ENCODE peak calls at places on chromosomes 2 and 18, in six cellular contexts. Q is astrocyte; O is dorsolateral prefrontal cortex; X is CD4-positive, alpha-beta T cell; R is psoas muscle; P is PC-9. I is an unnamed sample.

GRCh38 chr2:85888020-85888744 is 608 bp downstream of the ST3GAL5 start:
- DNase-seq in R (peak), P (no peak), O (peak), X (peak), Q (no peak), I (no peak)

GRCh38 chr2:72034353-72035095 is 113.1 kb downstream of the CYP26B1 start:
- DNase-seq in R (no peak), O (no peak), Q (no peak), X (peak), P (no peak), I (no peak)

GRCh38 chr2:121293450-121294325 is 8.7 kb upstream of the TFCP2L1 start:
- DNase-seq in X (no peak), O (no peak), R (no peak), Q (no peak), P (peak), I (no peak)

GRCh38 chr2:37357053-37357452 is 12.6 kb downstream of the QPCT start:
- DNase-seq in R (no peak), Q (no peak), X (no peak), P (no peak), O (no peak), I (no peak)

GRCh38 chr2:63049291-63050185 is 1.1 kb upstream of the OTX1 start:
- DNase-seq in R (no peak), O (no peak), X (no peak), P (peak), Q (peak), I (no peak)

GRCh38 chr2:11111811-11112425 is 43.3 kb upstream of the SLC66A3 start:
- DNase-seq in R (no peak), X (no peak), O (no peak), Q (no peak), P (no peak), I (no peak)

GRCh38 chr2:206481056-206481455 is 37.7 kb downstream of the ADAM23 start:
- DNase-seq in X (no peak), O (no peak), Q (no peak), R (no peak), P (no peak), I (no peak)

GRCh38 chr2:98128556-98129109 is 41.7 kb downstream of the VWA3B start:
- DNase-seq in O (no peak), R (no peak), Q (no peak), P (no peak), X (no peak), I (no peak)

GRCh38 chr2:86622409-86622877 is 1.2 kb downstream of the RNF103 start:
- DNase-seq in X (peak), Q (no peak), R (peak), O (no peak), P (no peak), I (no peak)

GRCh38 chr18:50044402-50044801 is 150.5 kb downstream of the MYO5B start:
- DNase-seq in X (no peak), P (no peak), R (no peak), Q (no peak), O (no peak), I (no peak)

GRCh38 chr2:240900141-240900860 is 4.3 kb upstream of the MAB21L4 start:
- DNase-seq in Q (no peak), P (no peak), O (no peak), X (no peak), R (peak), I (no peak)

GRCh38 chr18:39746201-39746600 is 2180.6 kb upstream of the CELF4 start:
- DNase-seq in O (no peak), P (no peak), X (no peak), R (no peak), Q (no peak), I (no peak)

GRCh38 chr2:240821429-240821778 is 1.4 kb upstream of the KIF1A start:
- DNase-seq in R (no peak), X (no peak), P (no peak), Q (no peak), O (no peak), I (no peak)

GRCh38 chr18:61669320-61669719 is 223.5 kb downstream of the RNF152 start:
- DNase-seq in R (no peak), X (no peak), Q (peak), O (no peak), P (no peak), I (no peak)

GRCh38 chr18:75638597-75639467 is 211.3 kb upstream of the SMIM21 start:
- DNase-seq in P (no peak), O (peak), R (no peak), X (no peak), Q (peak), I (no peak)

GRCh38 chr2:119820275-119820674 is 60.6 kb downstream of the PTPN4 start:
- DNase-seq in R (no peak), O (no peak), X (no peak), Q (peak), P (no peak), I (no peak)

GRCh38 chr2:120791243-120791960 is 55.7 kb downstream of the GLI2 start:
- DNase-seq in X (no peak), P (no peak), O (no peak), Q (no peak), R (no peak), I (no peak)

GRCh38 chr18:56076735-56077134 is 488.7 kb upstream of the TCF4 start:
- DNase-seq in P (no peak), X (no peak), Q (no peak), R (no peak), O (no peak), I (no peak)

GRCh38 chr2:206982360-206982759 is 43.0 kb downstream of the CPO start:
- DNase-seq in Q (no peak), R (no peak), O (no peak), X (no peak), P (no peak), I (no peak)

GRCh38 chr18:55967019-55967418 is 379.0 kb upstream of the TCF4 start:
- DNase-seq in X (no peak), Q (no peak), R (no peak), O (no peak), P (no peak), I (no peak)

GRCh38 chr2:62149708-62150107 is 46.2 kb upstream of the B3GNT2 start:
- DNase-seq in P (peak), X (no peak), Q (peak), R (no peak), O (no peak), I (peak)

GRCh38 chr2:9704600-9704999 is 73.8 kb upstream of the YWHAQ start:
- DNase-seq in O (no peak), Q (no peak), X (no peak), P (no peak), R (no peak), I (no peak)

GRCh38 chr2:209097168-209097567 is 326.7 kb upstream of the MAP2 start:
- DNase-seq in X (no peak), O (no peak), R (no peak), Q (no peak), P (no peak), I (no peak)

GRCh38 chr2:8882094-8882493 is 44.7 kb upstream of the KIDINS220 start:
- DNase-seq in O (peak), R (no peak), Q (no peak), P (no peak), X (no peak), I (no peak)

GRCh38 chr18:23529597-23529996 is 26.3 kb downstream of the RMC1 start:
- DNase-seq in R (no peak), Q (peak), O (no peak), X (no peak), P (peak), I (peak)

GRCh38 chr18:58132595-58133191 is 88.7 kb downstream of the NEDD4L start:
- DNase-seq in X (no peak), O (no peak), R (no peak), Q (no peak), P (no peak), I (no peak)

GRCh38 chr2:45612265-45612664 is 1.2 kb upstream of the SRBD1 start:
- DNase-seq in O (no peak), X (no peak), Q (no peak), R (no peak), P (peak), I (no peak)

GRCh38 chr2:88233216-88233615 is 63.1 kb downstream of the THNSL2 start:
- DNase-seq in P (no peak), X (no peak), R (no peak), O (no peak), Q (no peak), I (no peak)

GRCh38 chr2:19369341-19369955 is 11.0 kb upstream of the OSR1 start:
- DNase-seq in P (no peak), X (no peak), Q (no peak), O (no peak), R (no peak), I (no peak)

GRCh38 chr2:86020984-86021383 is 84.7 kb downstream of the POLR1A start:
- DNase-seq in Q (peak), P (no peak), X (no peak), R (peak), O (peak), I (no peak)

GRCh38 chr18:38493991-38494559 is 928.5 kb upstream of the CELF4 start:
- DNase-seq in Q (no peak), X (no peak), P (no peak), R (no peak), O (no peak), I (no peak)

GRCh38 chr18:6406075-6406909 is 8.4 kb downstream of the L3MBTL4 start:
- DNase-seq in O (no peak), Q (no peak), X (no peak), P (no peak), R (no peak), I (no peak)

GRCh38 chr18:2687390-2688001 is 32.0 kb downstream of the SMCHD1 start:
- DNase-seq in R (no peak), X (no peak), Q (no peak), O (no peak), P (no peak), I (no peak)

GRCh38 chr18:7684966-7685365 is 117.8 kb downstream of the PTPRM start:
- DNase-seq in O (no peak), Q (no peak), X (no peak), P (no peak), R (no peak), I (peak)

GRCh38 chr18:7681261-7681660 is 114.1 kb downstream of the PTPRM start:
- DNase-seq in P (no peak), R (no peak), O (no peak), Q (no peak), X (no peak), I (no peak)

GRCh38 chr18:7683753-7684152 is 116.6 kb downstream of the PTPRM start:
- DNase-seq in X (no peak), R (no peak), O (no peak), Q (no peak), P (no peak), I (no peak)

GRCh38 chr18:7682334-7682733 is 115.2 kb downstream of the PTPRM start:
- DNase-seq in Q (no peak), O (no peak), X (no peak), R (no peak), P (no peak), I (no peak)

GRCh38 chr18:7684357-7684756 is 117.2 kb downstream of the PTPRM start:
- DNase-seq in Q (no peak), O (no peak), R (no peak), X (no peak), P (no peak), I (no peak)
- H3K27ac ChIP-seq in Q (no peak), O (no peak), R (no peak), X (no peak), P (no peak), I (peak)

GRCh38 chr2:219420687-219421086 is 2.5 kb downstream of the DES start:
- DNase-seq in P (no peak), O (no peak), R (no peak), Q (no peak), X (no peak), I (no peak)
- H3K27ac ChIP-seq in P (no peak), O (no peak), R (peak), Q (no peak), X (no peak), I (no peak)

DNA sequence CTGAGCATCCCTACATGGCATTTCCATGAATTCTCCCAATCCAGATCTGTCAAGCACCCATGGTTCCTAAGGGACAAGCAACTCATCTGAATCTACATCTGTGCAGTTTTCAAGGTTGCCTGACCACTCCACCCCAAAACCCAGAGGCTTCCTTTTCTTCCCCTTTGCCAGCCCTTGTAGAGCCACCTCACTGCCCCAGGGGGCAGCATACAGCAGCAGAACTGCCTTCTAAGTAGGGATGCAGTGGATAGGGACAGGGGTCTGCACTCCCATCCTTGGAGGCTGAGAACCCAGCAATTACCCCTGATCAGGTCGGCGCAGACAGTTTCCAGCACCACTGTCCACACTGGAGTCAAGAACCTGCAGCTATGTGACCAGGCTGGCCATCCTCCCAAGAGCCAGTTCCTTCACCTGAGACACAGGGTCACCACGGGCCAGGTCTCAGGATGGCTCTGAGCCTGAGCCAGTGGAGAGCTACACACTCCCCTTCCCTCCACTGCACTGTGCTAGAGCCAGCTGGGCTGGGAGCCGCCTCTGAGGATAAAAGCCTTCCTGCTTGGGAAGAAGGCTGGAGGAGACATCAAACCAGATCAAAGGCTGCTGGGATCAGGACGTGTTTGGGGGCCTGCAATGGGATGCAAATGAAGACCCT is 283.1 kb downstream of the CELF4 start:
- DNase-seq in R (no peak), X (no peak), Q (no peak), P (no peak), O (no peak), I (no peak)
- H3K27ac ChIP-seq in R (no peak), X (no peak), Q (no peak), P (no peak), O (no peak), I (no peak)

GRCh38 chr2:197292614-197293013 is 18.0 kb downstream of the ANKRD44 start:
- DNase-seq in P (no peak), O (no peak), Q (no peak), R (no peak), X (no peak), I (no peak)
- H3K27ac ChIP-seq in P (no peak), O (peak), Q (no peak), R (no peak), X (peak), I (no peak)

GRCh38 chr2:226771067-226771466 is 28.6 kb downstream of the IRS1 start:
- DNase-seq in X (no peak), P (no peak), R (peak), Q (no peak), O (no peak), I (no peak)

GRCh38 chr2:226776104-226776503 is 23.5 kb downstream of the IRS1 start:
- DNase-seq in Q (no peak), R (no peak), X (no peak), P (no peak), O (no peak), I (no peak)

GRCh38 chr2:226775032-226775509 is 24.5 kb downstream of the IRS1 start:
- DNase-seq in Q (no peak), P (no peak), O (no peak), R (no peak), X (no peak), I (no peak)

GRCh38 chr2:226773291-226773690 is 26.3 kb downstream of the IRS1 start:
- DNase-seq in R (no peak), X (no peak), O (no peak), P (no peak), Q (no peak), I (no peak)

GRCh38 chr2:226772389-226773179 is 27.0 kb downstream of the IRS1 start:
- DNase-seq in Q (peak), O (no peak), P (no peak), R (no peak), X (no peak), I (no peak)
- H3K27ac ChIP-seq in Q (peak), O (no peak), P (peak), R (peak), X (no peak), I (peak)

DNA sequence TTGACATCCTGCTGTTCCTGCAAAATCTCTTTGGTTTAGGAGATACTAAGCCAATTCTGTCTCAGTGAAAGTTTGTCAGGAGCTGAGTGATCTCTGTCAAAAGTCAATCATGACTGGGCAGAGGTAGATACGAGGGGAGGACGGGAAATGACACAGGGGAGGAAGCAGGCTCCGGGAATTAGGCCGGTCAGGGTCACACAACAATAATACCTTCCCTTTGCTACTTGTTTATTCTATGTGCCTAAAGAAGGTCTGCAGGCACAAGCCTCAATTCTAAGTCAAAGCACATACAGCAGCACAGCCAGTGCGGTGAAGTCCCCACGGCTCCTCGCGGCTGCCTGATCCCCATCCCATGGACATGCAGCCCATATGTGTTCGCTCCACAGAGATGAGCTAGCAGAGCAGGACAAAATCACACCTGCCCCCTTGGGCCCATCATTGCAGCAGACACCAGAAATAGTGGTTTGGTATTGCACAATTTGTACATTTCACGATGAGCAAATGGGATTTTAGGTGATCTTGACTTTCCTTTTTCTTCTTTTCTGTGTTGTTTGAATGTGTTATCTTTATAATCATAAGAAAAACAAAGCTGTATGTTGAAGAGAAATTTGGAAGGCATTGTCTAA is 141.4 kb downstream of the VAPA start:
- DNase-seq in X (no peak), R (no peak), O (no peak), Q (no peak), P (no peak), I (no peak)
- H3K27ac ChIP-seq in X (no peak), R (no peak), O (peak), Q (no peak), P (no peak), I (no peak)

GRCh38 chr2:130336150-130336876 is 6.4 kb upstream of the IMP4 start:
- DNase-seq in X (no peak), R (no peak), Q (no peak), P (no peak), O (no peak), I (no peak)

GRCh38 chr2:130338793-130339345 is 3.8 kb upstream of the IMP4 start:
- DNase-seq in O (no peak), R (no peak), P (no peak), X (no peak), Q (no peak), I (no peak)

GRCh38 chr2:130335226-130335625 is 7.5 kb upstream of the IMP4 start:
- DNase-seq in Q (no peak), O (no peak), P (no peak), R (no peak), X (no peak), I (no peak)

GRCh38 chr2:130337735-130338325 is 4.9 kb upstream of the IMP4 start:
- DNase-seq in P (no peak), Q (peak), O (no peak), R (no peak), X (no peak), I (no peak)

GRCh38 chr2:130336877-130337734 is 5.6 kb upstream of the IMP4 start:
- DNase-seq in X (peak), O (peak), R (peak), Q (peak), P (peak), I (no peak)
- H3K27ac ChIP-seq in X (no peak), O (peak), R (peak), Q (peak), P (peak), I (no peak)

I was measured in epithelial cell of prostate.